ENCODE peak calls at places on chromosomes 16 and 17, in four cellular contexts. One of them, this sample, is unnamed.

GRCh38 chr16:73747328-73747727 is 549.3 kb upstream of the PSMD7 start:
- DNase-seq in AG04449: no peak
- DNase-seq in upper lobe of left lung: no peak
- DNase-seq in fibroblast of the aortic adventitia: no peak
- DNase-seq in this sample: no peak

GRCh38 chr17:65902831-65903549 is 288.9 kb downstream of the CEP112 start:
- DNase-seq in AG04449: no peak
- DNase-seq in upper lobe of left lung: no peak
- DNase-seq in fibroblast of the aortic adventitia: no peak
- DNase-seq in this sample: no peak

GRCh38 chr17:50426814-50427787 is 1.1 kb downstream of the ACSF2 start:
- DNase-seq in AG04449: no peak
- DNase-seq in upper lobe of left lung: no peak
- DNase-seq in fibroblast of the aortic adventitia: peak; percentile 34
- DNase-seq in this sample: peak; percentile 37

GRCh38 chr16:50680907-50681885 is at the start of gene SNX20:
- DNase-seq in AG04449: no peak
- DNase-seq in upper lobe of left lung: peak; percentile 29
- DNase-seq in fibroblast of the aortic adventitia: no peak
- DNase-seq in this sample: no peak

GRCh38 chr17:73359987-73360410 is 48.2 kb upstream of the CDC42EP4 start:
- DNase-seq in AG04449: no peak
- DNase-seq in upper lobe of left lung: peak; percentile 89
- DNase-seq in fibroblast of the aortic adventitia: no peak
- DNase-seq in this sample: no peak

GRCh38 chr16:68960910-68961309 is 117.6 kb downstream of the TANGO6 start:
- DNase-seq in AG04449: no peak
- DNase-seq in upper lobe of left lung: no peak
- DNase-seq in fibroblast of the aortic adventitia: no peak
- DNase-seq in this sample: no peak

GRCh38 chr16:69057400-69058378 is 47.8 kb upstream of the HAS3 start:
- DNase-seq in AG04449: peak; percentile 69
- DNase-seq in upper lobe of left lung: no peak
- DNase-seq in fibroblast of the aortic adventitia: peak; percentile 91
- DNase-seq in this sample: peak; percentile 94

GRCh38 chr17:58400826-58401225 is 16.5 kb downstream of the RNF43 start:
- DNase-seq in AG04449: no peak
- DNase-seq in upper lobe of left lung: no peak
- DNase-seq in fibroblast of the aortic adventitia: no peak
- DNase-seq in this sample: no peak

GRCh38 chr17:43907425-43907981 is at the start of gene MPP2:
- DNase-seq in AG04449: no peak
- DNase-seq in upper lobe of left lung: peak; percentile 88
- DNase-seq in fibroblast of the aortic adventitia: peak; percentile 72
- DNase-seq in this sample: peak; percentile 70

GRCh38 chr16:69116911-69117310 is 11.5 kb downstream of the HAS3 start:
- DNase-seq in AG04449: no peak
- DNase-seq in upper lobe of left lung: no peak
- DNase-seq in fibroblast of the aortic adventitia: peak; percentile 28
- DNase-seq in this sample: no peak

GRCh38 chr16:83653785-83654184 is 154.0 kb upstream of the HSBP1 start:
- DNase-seq in AG04449: peak; percentile 21
- DNase-seq in upper lobe of left lung: no peak
- DNase-seq in fibroblast of the aortic adventitia: peak; percentile 2
- DNase-seq in this sample: peak; percentile 28

GRCh38 chr16:23635958-23636357 is 5.2 kb downstream of the PALB2 start:
- DNase-seq in AG04449: no peak
- DNase-seq in upper lobe of left lung: no peak
- DNase-seq in fibroblast of the aortic adventitia: no peak
- DNase-seq in this sample: no peak

GRCh38 chr16:80518436-80518835 is 22.4 kb upstream of the DYNLRB2 start:
- DNase-seq in AG04449: no peak
- DNase-seq in upper lobe of left lung: no peak
- DNase-seq in fibroblast of the aortic adventitia: no peak
- DNase-seq in this sample: no peak

GRCh38 chr17:41444186-41444585 is 3.4 kb upstream of the KRT38 start:
- DNase-seq in AG04449: no peak
- DNase-seq in upper lobe of left lung: no peak
- DNase-seq in fibroblast of the aortic adventitia: no peak
- DNase-seq in this sample: no peak

GRCh38 chr16:78715673-78716072 is 616.2 kb downstream of the WWOX start:
- DNase-seq in AG04449: no peak
- DNase-seq in upper lobe of left lung: no peak
- DNase-seq in fibroblast of the aortic adventitia: no peak
- DNase-seq in this sample: no peak

GRCh38 chr16:78292726-78293380 is 193.4 kb downstream of the WWOX start:
- DNase-seq in AG04449: no peak
- DNase-seq in upper lobe of left lung: no peak
- DNase-seq in fibroblast of the aortic adventitia: no peak
- DNase-seq in this sample: no peak

GRCh38 chr16:51569204-51569911 is 418.3 kb upstream of the SALL1 start:
- DNase-seq in AG04449: no peak
- DNase-seq in upper lobe of left lung: no peak
- DNase-seq in fibroblast of the aortic adventitia: peak; percentile 45
- DNase-seq in this sample: peak; percentile 44

GRCh38 chr17:76969598-76970172 is 101.5 kb downstream of the MGAT5B start:
- DNase-seq in AG04449: no peak
- DNase-seq in upper lobe of left lung: no peak
- DNase-seq in fibroblast of the aortic adventitia: no peak
- DNase-seq in this sample: no peak